ENCODE peak calls at places on chromosome 9, in four cellular contexts. F is brain microvascular endothelial cell, O is fibroblast of the aortic adventitia, V is GM12878. J is an unnamed sample.

GRCh38 chr9:96686638-96687335 is 31.7 kb upstream of the PRXL2C start:
- DNase-seq in F (peak; percentile 60), O (peak; percentile 64), V (no peak), J (peak; percentile 69)

GRCh38 chr9:122125891-122126331 is 32.8 kb upstream of the TTLL11 start:
- DNase-seq in F (peak; percentile 7), O (peak; percentile 6), V (no peak), J (peak; percentile 19)

GRCh38 chr9:4171519-4171918 is 128.3 kb downstream of the GLIS3 start:
- DNase-seq in F (no peak), O (no peak), V (no peak), J (no peak)

GRCh38 chr9:118401551-118401950 is 697.3 kb downstream of the TLR4 start:
- DNase-seq in F (no peak), O (no peak), V (no peak), J (no peak)

GRCh38 chr9:133263557-133263956 is 11.4 kb downstream of the ABO start:
- DNase-seq in F (no peak), O (no peak), V (no peak), J (no peak)

GRCh38 chr9:91192379-91192775 is 169.3 kb downstream of the AUH start:
- DNase-seq in F (no peak), O (peak; percentile 52), V (no peak), J (peak; percentile 57)

GRCh38 chr9:93467062-93467416 is 13.7 kb upstream of the FAM120AOS start:
- DNase-seq in F (no peak), O (no peak), V (no peak), J (no peak)

GRCh38 chr9:121499427-121500164 is at the start of gene GGTA1:
- DNase-seq in F (peak; percentile 38), O (peak; percentile 56), V (no peak), J (peak; percentile 77)

GRCh38 chr9:34430843-34431437 is 27.4 kb downstream of the FAM219A start:
- DNase-seq in F (peak; percentile 61), O (peak; percentile 91), V (no peak), J (peak; percentile 87)

GRCh38 chr9:38274746-38275250 is 117.7 kb upstream of the ALDH1B1 start:
- DNase-seq in F (peak; percentile 6), O (peak; percentile 2), V (no peak), J (peak; percentile 56)

GRCh38 chr9:105244996-105245719 is 707 bp downstream of the SLC44A1 start:
- DNase-seq in F (no peak), O (no peak), V (no peak), J (peak; percentile 58)
- TF ChIP-seq CTCF in F (peak; percentile 26), O (no peak), V (no peak), J (no peak)

GRCh38 chr9:130244548-130245165 is 20.9 kb upstream of the HMCN2 start:
- DNase-seq in F (no peak), O (no peak), V (no peak), J (no peak)

GRCh38 chr9:130243882-130244170 is 21.7 kb upstream of the HMCN2 start:
- DNase-seq in F (no peak), O (no peak), V (no peak), J (no peak)

GRCh38 chr9:130241198-130241535 is 24.4 kb upstream of the HMCN2 start:
- DNase-seq in F (no peak), O (no peak), V (no peak), J (no peak)

GRCh38 chr9:130242270-130243014 is 23.1 kb upstream of the HMCN2 start:
- DNase-seq in F (no peak), O (no peak), V (no peak), J (no peak)

DNA sequence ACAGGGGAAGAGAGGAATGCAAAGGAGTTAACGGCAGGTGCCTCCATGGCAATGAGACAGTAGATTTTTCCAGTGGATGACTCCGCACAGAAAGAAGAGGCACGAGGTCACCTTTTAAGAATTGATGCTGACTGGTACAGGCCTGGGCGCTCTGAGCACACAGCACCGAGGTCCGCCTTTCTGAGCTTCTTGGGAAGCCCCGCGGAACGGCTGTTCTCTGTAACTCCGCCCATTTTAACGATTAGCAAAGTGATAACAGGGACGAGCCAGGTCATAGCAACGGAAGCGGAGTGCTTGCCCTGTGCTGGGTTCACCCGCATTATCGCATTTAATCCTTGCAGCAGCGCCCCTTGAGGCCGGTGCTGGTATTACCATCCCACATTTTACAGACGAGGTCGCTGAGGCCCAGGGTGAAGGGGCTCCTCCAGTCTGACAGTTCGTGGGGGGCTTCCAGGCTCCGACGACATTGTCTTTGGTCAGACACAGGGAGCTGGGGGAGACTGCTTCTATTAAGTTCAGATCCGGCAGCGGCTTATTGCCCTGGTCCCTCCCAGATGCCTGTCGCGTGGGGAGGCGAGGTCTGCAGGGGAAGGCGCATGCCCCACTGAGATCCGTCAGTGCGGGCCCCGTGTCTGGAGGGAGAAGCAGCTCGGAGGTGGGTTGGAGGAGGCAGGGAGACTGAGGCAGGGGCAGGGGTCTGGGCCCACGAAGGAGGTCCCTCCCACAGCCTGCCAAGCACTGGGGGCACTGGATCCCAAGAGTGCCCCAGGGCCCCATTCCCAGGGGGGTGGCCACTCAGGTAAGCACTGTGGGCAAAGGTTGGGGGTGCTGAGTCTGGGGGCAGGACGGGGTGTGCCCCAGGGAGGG is 22.3 kb upstream of the HMCN2 start:
- DNase-seq in F (peak; percentile 32), O (peak; percentile 50), V (peak; percentile 31), J (peak; percentile 45)
- H3K4me3 ChIP-seq in F (no peak overlapping the region), O (no peak overlapping the region), V (no peak overlapping the region), J (no peak overlapping the region)

DNA sequence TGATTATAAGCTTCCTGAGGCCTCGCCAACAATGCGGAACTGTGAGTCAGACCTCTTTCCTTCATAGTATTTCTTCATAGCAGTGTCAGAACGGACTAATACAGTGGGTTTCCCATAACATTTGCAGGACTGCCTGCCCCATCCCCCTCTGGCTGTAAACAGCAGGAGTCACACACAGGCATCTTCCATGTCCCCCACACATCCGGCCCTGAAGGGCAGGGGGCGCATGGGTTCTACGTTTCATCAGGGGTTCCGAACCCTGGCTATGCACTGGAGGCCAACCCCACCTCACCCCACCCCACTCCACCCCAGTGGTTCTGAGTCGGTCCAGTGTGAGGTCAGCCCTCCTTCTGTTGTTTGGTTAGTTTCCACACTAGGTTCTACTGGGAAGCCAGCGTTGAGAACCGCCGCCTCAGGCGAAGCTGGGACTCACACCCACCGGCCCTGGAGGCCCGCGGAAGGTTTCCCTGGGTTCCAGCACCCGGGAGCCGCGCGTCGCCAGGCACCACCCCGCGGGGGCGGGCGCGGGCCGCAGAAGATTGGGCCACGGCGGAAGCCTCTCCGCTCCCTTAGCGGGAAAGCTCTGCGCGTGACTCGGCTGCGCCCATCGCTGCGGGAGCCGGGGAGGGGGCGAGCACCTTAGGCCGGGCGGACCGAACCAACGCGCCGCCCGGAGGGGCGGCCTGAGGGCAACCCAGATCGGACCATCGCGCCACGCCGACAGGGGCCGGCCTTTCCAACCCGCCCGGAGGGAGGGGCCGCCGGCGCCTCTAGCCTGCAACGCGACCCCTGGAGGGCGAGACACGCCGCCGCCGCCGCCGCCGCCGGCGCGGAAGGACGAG is at the start of gene RUSC2:
- DNase-seq in F (peak; percentile 86), O (peak; percentile 89), V (no peak), J (peak; percentile 92)
- TF ChIP-seq CTCF in F (peak; percentile 53), O (peak; percentile 34), V (no peak), J (peak; percentile 18)

GRCh38 chr9:134370213-134370492 is 43.9 kb downstream of the RXRA start:
- DNase-seq in F (no peak), O (no peak), V (no peak), J (no peak)

GRCh38 chr9:134368571-134368970 is 42.3 kb downstream of the RXRA start:
- DNase-seq in F (no peak), O (no peak), V (no peak), J (no peak)

GRCh38 chr9:134367796-134368490 is 41.7 kb downstream of the RXRA start:
- DNase-seq in F (no peak), O (no peak), V (no peak), J (no peak)

GRCh38 chr9:134370638-134371037 is 44.4 kb downstream of the RXRA start:
- DNase-seq in F (no peak), O (no peak), V (no peak), J (no peak)

GRCh38 chr9:134369416-134370212 is 43.4 kb downstream of the RXRA start:
- DNase-seq in F (no peak), O (no peak), V (no peak), J (no peak)
- H3K4me3 ChIP-seq in F (no peak overlapping the region), O (no peak overlapping the region), V (no peak overlapping the region), J (no peak overlapping the region)

DNA sequence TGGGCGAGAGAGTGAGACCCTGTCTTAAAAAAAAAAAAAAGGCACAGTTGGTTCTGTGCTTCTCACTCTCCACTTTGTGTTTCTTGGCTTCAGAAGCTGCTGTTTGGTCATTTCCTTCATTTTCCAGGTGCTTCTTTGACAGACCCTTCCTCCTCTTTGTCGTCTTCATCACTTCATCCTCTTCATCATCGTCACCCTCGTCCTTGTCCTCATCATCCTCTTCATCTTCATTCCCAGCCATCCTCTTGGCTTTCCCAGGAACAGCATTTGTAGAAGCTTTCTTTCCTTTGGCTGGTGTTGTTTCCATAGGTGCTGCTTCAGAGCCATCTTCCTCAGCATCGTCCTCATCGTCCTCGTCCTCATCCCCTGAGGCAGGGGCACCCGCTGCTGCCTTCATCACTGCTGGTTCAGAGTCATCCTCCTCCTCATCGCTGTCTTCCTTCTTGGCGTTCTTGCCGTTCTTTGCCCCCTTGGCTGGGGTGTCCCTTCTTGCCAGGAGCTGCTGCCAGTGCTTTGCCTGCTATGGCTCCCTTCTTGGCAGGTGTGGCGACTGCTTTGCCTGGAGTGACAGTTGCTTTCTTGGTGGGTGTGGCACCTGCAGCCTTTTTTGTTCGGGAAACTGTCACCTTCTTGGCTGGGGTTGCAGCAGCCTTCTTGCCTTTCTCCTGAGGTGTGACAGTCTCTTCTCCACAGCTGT is 7.1 kb downstream of the RABL6 start:
- DNase-seq in F (no peak), O (no peak), V (no peak), J (no peak)
- TF ChIP-seq CTCF in F (no peak), O (no peak), V (no peak), J (no peak)

GRCh38 chr9:89039664-89040063 is 48.4 kb downstream of the S1PR3 start:
- DNase-seq in F (no peak), O (no peak), V (no peak), J (no peak)

GRCh38 chr9:89039092-89039465 is 47.8 kb downstream of the S1PR3 start:
- DNase-seq in F (no peak), O (no peak), V (no peak), J (no peak)

GRCh38 chr9:89037325-89037724 is 46.1 kb downstream of the S1PR3 start:
- DNase-seq in F (no peak), O (peak; percentile 69), V (no peak), J (no peak)

GRCh38 chr9:89037891-89038290 is 46.6 kb downstream of the S1PR3 start:
- DNase-seq in F (no peak), O (no peak), V (no peak), J (no peak)

DNA sequence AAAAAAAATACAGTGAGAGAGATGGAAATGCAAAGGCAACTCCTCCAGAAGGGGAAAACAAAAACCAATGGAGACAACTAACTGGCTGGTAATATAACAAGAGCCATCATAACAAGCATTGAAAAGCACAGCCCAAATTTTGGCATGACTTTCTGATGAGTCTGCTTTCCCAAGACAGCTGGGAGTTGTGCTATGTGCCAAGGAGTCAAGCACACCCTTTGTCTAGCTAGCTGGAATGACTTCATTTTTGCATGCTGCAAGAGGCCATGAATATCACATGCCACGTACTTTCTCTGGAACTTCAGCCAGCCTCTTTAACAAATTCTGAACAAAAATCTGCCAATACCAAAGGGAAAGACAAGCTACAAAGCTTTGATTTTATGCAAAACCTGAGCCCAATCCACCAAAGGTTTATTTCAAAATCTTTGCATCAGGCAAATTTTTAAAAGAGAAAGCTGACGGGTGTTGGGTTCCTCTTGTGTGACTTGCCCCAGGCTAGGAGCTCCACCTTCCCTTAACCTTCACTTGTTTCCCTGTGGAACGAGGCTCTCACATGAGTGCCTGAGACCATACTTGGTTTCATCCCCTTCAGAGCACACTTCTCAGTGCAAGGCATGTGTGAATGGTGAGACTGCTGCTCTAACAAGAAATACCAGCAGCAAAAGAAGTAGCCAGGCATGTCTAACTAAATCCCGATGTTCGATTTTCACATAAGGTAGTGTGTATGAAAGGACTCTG is 47.3 kb downstream of the S1PR3 start:
- DNase-seq in F (peak; percentile 65), O (peak; percentile 99), V (no peak), J (peak; percentile 99)
- H3K4me3 ChIP-seq in F (no peak overlapping the region), O (no peak overlapping the region), V (no peak overlapping the region), J (no peak overlapping the region)